ENCODE peak calls at places on chromosome 10, in five cellular contexts. One of them, this sample, is unnamed.

GRCh38 chr10:35129185-35129674 is 2.6 kb downstream of the CREM start:
- DNase-seq in GM12865: no peak
- DNase-seq in body of pancreas: no peak
- DNase-seq in CD8-positive, alpha-beta T cell: no peak
- DNase-seq in neural progenitor cell: no peak
- DNase-seq in this sample: no peak

GRCh38 chr10:19652750-19653149 is 163.5 kb upstream of the PLXDC2 start:
- DNase-seq in body of pancreas: no peak
- DNase-seq in CD8-positive, alpha-beta T cell: no peak
- DNase-seq in GM12865: no peak
- DNase-seq in neural progenitor cell: no peak
- DNase-seq in this sample: no peak

GRCh38 chr10:4121531-4122380 is 336.7 kb upstream of the KLF6 start:
- DNase-seq in body of pancreas: no peak
- DNase-seq in GM12865: peak
- DNase-seq in neural progenitor cell: no peak
- DNase-seq in CD8-positive, alpha-beta T cell: no peak
- DNase-seq in this sample: no peak

GRCh38 chr10:130418731-130419130 is 282.5 kb downstream of the GLRX3 start:
- DNase-seq in GM12865: no peak
- DNase-seq in neural progenitor cell: no peak
- DNase-seq in CD8-positive, alpha-beta T cell: no peak
- DNase-seq in body of pancreas: no peak
- DNase-seq in this sample: no peak

GRCh38 chr10:3010819-3011422 is 56.4 kb upstream of the PFKP start:
- DNase-seq in body of pancreas: peak
- DNase-seq in GM12865: no peak
- DNase-seq in CD8-positive, alpha-beta T cell: no peak
- DNase-seq in neural progenitor cell: no peak
- DNase-seq in this sample: no peak

GRCh38 chr10:13950543-13950939 is 363.8 kb downstream of the PRPF18 start:
- DNase-seq in neural progenitor cell: no peak
- DNase-seq in body of pancreas: no peak
- DNase-seq in CD8-positive, alpha-beta T cell: no peak
- DNase-seq in GM12865: no peak
- DNase-seq in this sample: no peak

GRCh38 chr10:72063703-72064391 is 24.5 kb downstream of the SPOCK2 start:
- DNase-seq in body of pancreas: no peak
- DNase-seq in GM12865: no peak
- DNase-seq in neural progenitor cell: no peak
- DNase-seq in CD8-positive, alpha-beta T cell: no peak
- DNase-seq in this sample: no peak

GRCh38 chr10:63671317-63671937 is 150.2 kb downstream of the REEP3 start:
- DNase-seq in body of pancreas: no peak
- DNase-seq in GM12865: no peak
- DNase-seq in neural progenitor cell: no peak
- DNase-seq in CD8-positive, alpha-beta T cell: no peak
- DNase-seq in this sample: no peak

GRCh38 chr10:52443419-52444388 is 129.6 kb downstream of the DKK1 start:
- DNase-seq in body of pancreas: no peak
- DNase-seq in neural progenitor cell: no peak
- DNase-seq in CD8-positive, alpha-beta T cell: no peak
- DNase-seq in GM12865: no peak
- DNase-seq in this sample: no peak

GRCh38 chr10:35797187-35797586 is 155.1 kb upstream of the FZD8 start:
- DNase-seq in CD8-positive, alpha-beta T cell: no peak
- DNase-seq in neural progenitor cell: no peak
- DNase-seq in GM12865: peak
- DNase-seq in body of pancreas: no peak
- DNase-seq in this sample: no peak

GRCh38 chr10:114565066-114565465 is 93.0 kb downstream of the ABLIM1 start:
- DNase-seq in neural progenitor cell: no peak
- DNase-seq in CD8-positive, alpha-beta T cell: no peak
- DNase-seq in GM12865: no peak
- DNase-seq in body of pancreas: no peak
- DNase-seq in this sample: no peak

GRCh38 chr10:56785292-56785691 is 424.2 kb upstream of the ZWINT start:
- DNase-seq in CD8-positive, alpha-beta T cell: no peak
- DNase-seq in neural progenitor cell: no peak
- DNase-seq in GM12865: no peak
- DNase-seq in body of pancreas: no peak
- DNase-seq in this sample: no peak

GRCh38 chr10:124323806-124324205 is 94.9 kb downstream of the OAT start:
- DNase-seq in GM12865: no peak
- DNase-seq in CD8-positive, alpha-beta T cell: no peak
- DNase-seq in body of pancreas: no peak
- DNase-seq in neural progenitor cell: no peak
- DNase-seq in this sample: no peak

DNA sequence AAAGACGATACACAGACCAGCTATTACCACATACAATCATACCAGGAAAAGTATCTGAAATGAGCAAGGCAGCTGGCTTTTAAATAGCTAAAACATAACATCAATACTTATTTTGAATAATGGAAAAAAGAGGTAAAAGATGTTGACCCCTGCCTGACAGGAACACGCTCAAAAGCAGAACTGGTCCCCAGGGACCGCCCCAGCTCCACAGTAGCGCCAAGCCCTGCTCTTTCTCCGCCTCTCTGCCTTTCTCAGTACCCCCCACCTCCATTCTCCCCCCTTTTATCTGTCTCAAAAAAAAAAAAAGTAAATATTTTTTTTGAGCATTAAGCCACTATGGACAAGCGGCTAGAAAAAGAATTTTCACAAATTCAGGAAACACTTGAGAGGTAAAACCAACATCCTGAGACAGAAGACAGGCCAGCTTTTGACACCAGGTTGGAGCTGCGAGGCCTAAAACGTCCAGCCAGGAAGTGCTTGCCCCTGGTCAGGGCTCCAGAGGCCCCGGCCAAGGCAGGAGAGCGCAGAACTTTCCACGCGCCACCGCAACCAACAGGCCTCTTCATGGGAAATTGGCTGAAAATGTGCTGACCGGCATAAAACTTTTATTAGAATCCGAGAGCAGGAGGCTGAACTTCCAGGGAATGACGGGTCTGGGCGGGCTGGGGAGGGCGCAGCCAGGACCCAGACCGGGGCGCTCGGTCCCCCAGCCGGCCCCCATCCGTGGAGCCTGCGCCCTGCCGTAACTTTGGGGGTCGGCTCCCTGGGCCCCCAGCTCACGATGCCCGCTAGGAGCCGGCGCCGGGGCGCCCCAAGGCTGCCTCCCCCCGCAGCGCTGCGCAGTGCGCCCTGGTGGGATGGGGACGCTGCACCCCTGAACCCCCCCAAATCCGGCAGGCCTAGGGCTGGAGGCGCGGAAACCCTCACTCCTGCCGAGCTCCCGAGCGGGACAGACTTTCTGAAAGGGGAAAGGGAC is 413.8 kb upstream of the MKI67 start:
- DNase-seq in neural progenitor cell: peak
- DNase-seq in GM12865: no peak
- DNase-seq in body of pancreas: no peak
- DNase-seq in CD8-positive, alpha-beta T cell: no peak
- DNase-seq in this sample: no peak
- H3K4me3 ChIP-seq in neural progenitor cell: peak
- H3K4me3 ChIP-seq in GM12865: no peak
- H3K4me3 ChIP-seq in body of pancreas: no peak
- H3K4me3 ChIP-seq in CD8-positive, alpha-beta T cell: no peak
- H3K4me3 ChIP-seq in this sample: no peak

GRCh38 chr10:132035476-132035875 is 30.3 kb upstream of the JAKMIP3 start:
- DNase-seq in body of pancreas: no peak
- DNase-seq in CD8-positive, alpha-beta T cell: no peak
- DNase-seq in neural progenitor cell: no peak
- DNase-seq in GM12865: no peak
- DNase-seq in this sample: no peak

GRCh38 chr10:132036887-132037675 is 28.7 kb upstream of the JAKMIP3 start:
- DNase-seq in GM12865: no peak
- DNase-seq in body of pancreas: no peak
- DNase-seq in neural progenitor cell: peak
- DNase-seq in CD8-positive, alpha-beta T cell: no peak
- DNase-seq in this sample: no peak

GRCh38 chr10:132037676-132037975 is 28.1 kb upstream of the JAKMIP3 start:
- DNase-seq in CD8-positive, alpha-beta T cell: no peak
- DNase-seq in body of pancreas: no peak
- DNase-seq in GM12865: no peak
- DNase-seq in neural progenitor cell: peak
- DNase-seq in this sample: no peak

GRCh38 chr10:132033632-132034031 is 32.1 kb upstream of the JAKMIP3 start:
- DNase-seq in neural progenitor cell: no peak
- DNase-seq in CD8-positive, alpha-beta T cell: no peak
- DNase-seq in body of pancreas: no peak
- DNase-seq in GM12865: no peak
- DNase-seq in this sample: no peak

DNA sequence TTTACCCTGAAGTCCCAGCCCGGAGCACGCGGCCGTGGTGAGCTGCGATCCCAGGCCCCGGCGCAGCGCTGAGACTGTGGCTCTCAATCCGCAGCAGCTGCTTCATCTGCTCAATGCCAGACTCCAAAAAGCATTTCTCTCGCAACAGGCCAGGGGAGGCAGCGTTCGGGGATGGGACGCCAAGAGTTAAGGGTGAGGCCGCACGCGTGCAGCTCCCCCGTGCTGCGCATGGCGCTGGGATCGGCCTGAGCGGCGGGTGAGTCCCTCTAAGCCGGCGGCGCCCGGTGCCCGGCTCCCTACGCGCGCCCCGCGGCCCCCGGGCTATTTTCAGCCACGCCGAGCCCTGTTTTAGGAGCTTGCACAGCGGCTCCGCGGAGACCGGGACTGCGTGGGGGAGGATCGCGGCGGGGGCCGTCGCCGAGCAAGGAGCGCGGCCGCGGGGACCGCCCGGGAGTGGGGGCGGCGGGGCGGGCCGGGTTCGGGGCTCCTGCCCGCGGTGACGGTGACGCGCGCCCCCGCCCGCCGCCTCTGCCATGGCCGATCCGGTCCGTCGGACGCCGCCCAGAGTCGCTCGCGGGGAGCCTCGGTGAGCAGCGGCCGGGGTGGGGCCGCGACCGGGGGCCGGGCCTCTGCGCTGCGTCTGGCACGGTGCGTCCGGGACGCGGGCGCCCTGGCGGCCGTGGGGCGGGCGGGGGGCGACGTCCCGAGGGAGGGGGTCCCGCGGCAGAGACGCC is 29.4 kb upstream of the JAKMIP3 start:
- DNase-seq in body of pancreas: no peak
- DNase-seq in GM12865: no peak
- DNase-seq in neural progenitor cell: peak
- DNase-seq in CD8-positive, alpha-beta T cell: no peak
- DNase-seq in this sample: no peak
- TF ChIP-seq CTCF in body of pancreas: no peak
- TF ChIP-seq CTCF in GM12865: no peak
- TF ChIP-seq CTCF in neural progenitor cell: no peak
- TF ChIP-seq CTCF in CD8-positive, alpha-beta T cell: no peak
- TF ChIP-seq CTCF in this sample: no peak

GRCh38 chr10:92714872-92715271 is 25.1 kb downstream of the HHEX start:
- DNase-seq in body of pancreas: no peak
- DNase-seq in CD8-positive, alpha-beta T cell: no peak
- DNase-seq in neural progenitor cell: no peak
- DNase-seq in GM12865: no peak
- DNase-seq in this sample: no peak
- H3K4me3 ChIP-seq in body of pancreas: no peak
- H3K4me3 ChIP-seq in CD8-positive, alpha-beta T cell: no peak
- H3K4me3 ChIP-seq in neural progenitor cell: no peak
- H3K4me3 ChIP-seq in GM12865: no peak
- H3K4me3 ChIP-seq in this sample: no peak

GRCh38 chr10:80462277-80462985 is 8.3 kb downstream of the TSPAN14 start:
- DNase-seq in body of pancreas: no peak
- DNase-seq in CD8-positive, alpha-beta T cell: no peak
- DNase-seq in GM12865: no peak
- DNase-seq in neural progenitor cell: no peak
- DNase-seq in this sample: no peak

GRCh38 chr10:80461208-80462183 is 7.4 kb downstream of the TSPAN14 start:
- DNase-seq in neural progenitor cell: no peak
- DNase-seq in GM12865: no peak
- DNase-seq in body of pancreas: peak
- DNase-seq in CD8-positive, alpha-beta T cell: no peak
- DNase-seq in this sample: no peak

GRCh38 chr10:80464557-80465466 is 10.7 kb downstream of the TSPAN14 start:
- DNase-seq in GM12865: no peak
- DNase-seq in neural progenitor cell: peak
- DNase-seq in CD8-positive, alpha-beta T cell: no peak
- DNase-seq in body of pancreas: peak
- DNase-seq in this sample: no peak

GRCh38 chr10:80463868-80464267 is 9.8 kb downstream of the TSPAN14 start:
- DNase-seq in neural progenitor cell: no peak
- DNase-seq in GM12865: no peak
- DNase-seq in CD8-positive, alpha-beta T cell: no peak
- DNase-seq in body of pancreas: no peak
- DNase-seq in this sample: no peak

GRCh38 chr10:80462986-80463741 is 9.1 kb downstream of the TSPAN14 start:
- DNase-seq in GM12865: peak
- DNase-seq in body of pancreas: no peak
- DNase-seq in CD8-positive, alpha-beta T cell: no peak
- DNase-seq in neural progenitor cell: no peak
- DNase-seq in this sample: no peak
- TF ChIP-seq CTCF in GM12865: no peak
- TF ChIP-seq CTCF in body of pancreas: no peak
- TF ChIP-seq CTCF in CD8-positive, alpha-beta T cell: no peak
- TF ChIP-seq CTCF in neural progenitor cell: no peak
- TF ChIP-seq CTCF in this sample: no peak

GRCh38 chr10:116464257-116464656 is 36.6 kb downstream of the PNLIPRP3 start:
- DNase-seq in CD8-positive, alpha-beta T cell: no peak
- DNase-seq in GM12865: no peak
- DNase-seq in body of pancreas: peak
- DNase-seq in neural progenitor cell: no peak
- DNase-seq in this sample: no peak
- H3K4me3 ChIP-seq in CD8-positive, alpha-beta T cell: no peak
- H3K4me3 ChIP-seq in GM12865: no peak
- H3K4me3 ChIP-seq in body of pancreas: no peak
- H3K4me3 ChIP-seq in neural progenitor cell: no peak
- H3K4me3 ChIP-seq in this sample: no peak

DNA sequence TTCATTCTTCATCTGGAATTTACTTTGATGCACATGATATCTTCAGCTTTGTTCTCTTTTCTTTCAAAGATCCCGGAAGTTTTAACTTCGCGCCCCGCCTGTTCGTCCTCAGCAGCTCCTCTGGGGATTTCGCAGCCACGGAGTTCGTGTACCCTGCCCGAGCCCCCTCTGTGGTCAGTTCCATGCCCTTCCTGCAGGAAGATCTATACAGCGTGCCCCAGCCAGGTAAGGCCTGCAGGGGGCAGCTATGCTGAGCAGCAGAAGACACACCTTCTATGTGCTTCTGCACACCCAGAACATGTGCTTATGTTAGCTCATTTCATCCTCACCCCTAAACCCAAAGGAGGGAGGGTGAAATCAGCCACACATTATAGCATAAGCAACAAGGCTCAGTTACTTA is 79.7 kb upstream of the LYZL2 start:
- DNase-seq in CD8-positive, alpha-beta T cell: no peak
- DNase-seq in body of pancreas: no peak
- DNase-seq in neural progenitor cell: no peak
- DNase-seq in GM12865: no peak
- DNase-seq in this sample: no peak
- TF ChIP-seq CTCF in CD8-positive, alpha-beta T cell: no peak
- TF ChIP-seq CTCF in body of pancreas: no peak
- TF ChIP-seq CTCF in neural progenitor cell: no peak
- TF ChIP-seq CTCF in GM12865: peak
- TF ChIP-seq CTCF in this sample: peak

DNA sequence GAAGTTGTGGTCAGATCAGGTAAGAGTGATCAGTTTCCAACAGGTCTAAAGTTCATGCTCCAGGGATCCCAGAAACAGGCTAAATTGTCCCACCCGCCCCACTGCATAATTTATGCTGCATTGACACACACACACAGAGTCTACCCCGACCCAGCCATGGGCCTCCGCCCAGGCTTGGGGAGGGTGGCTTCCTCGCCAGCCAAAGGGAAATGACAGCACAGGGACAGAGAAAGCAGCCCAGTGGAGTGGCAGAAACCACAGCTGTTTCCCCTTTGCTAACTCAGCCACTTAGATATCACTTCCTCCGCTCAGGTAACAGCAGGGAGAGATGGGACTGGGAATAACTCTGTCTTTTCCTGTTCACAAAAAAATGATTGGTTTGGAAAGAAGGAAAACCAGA is 9.4 kb downstream of the SH3PXD2A start:
- DNase-seq in GM12865: peak
- DNase-seq in CD8-positive, alpha-beta T cell: peak
- DNase-seq in neural progenitor cell: no peak
- DNase-seq in body of pancreas: no peak
- DNase-seq in this sample: no peak
- H3K4me3 ChIP-seq in GM12865: no peak
- H3K4me3 ChIP-seq in CD8-positive, alpha-beta T cell: no peak
- H3K4me3 ChIP-seq in neural progenitor cell: no peak
- H3K4me3 ChIP-seq in body of pancreas: no peak
- H3K4me3 ChIP-seq in this sample: no peak

This sample was measured in GM12864.